ENCODE peak calls at places on chromosome 19, in four cellular contexts. One of them, this sample, is unnamed.
A peak's percentile ranks its signal among the peaks of the same experiment; 100 is the strongest.

GRCh38 chr19:10805075-10805757 is 30.8 kb downstream of the TMED1 start:
- DNase-seq in AG10803: no peak
- DNase-seq in B cell: no peak
- DNase-seq in PC-9: no peak
- DNase-seq in this sample: no peak

GRCh38 chr19:4969772-4970531 is 1.0 kb downstream of the KDM4B start:
- DNase-seq in AG10803: peak; percentile 24
- DNase-seq in B cell: peak; percentile 60
- DNase-seq in PC-9: no peak
- DNase-seq in this sample: peak; percentile 22

GRCh38 chr19:9139609-9140158 is 513 bp upstream of the ZNF317 start:
- DNase-seq in AG10803: no peak
- DNase-seq in B cell: no peak
- DNase-seq in PC-9: no peak
- DNase-seq in this sample: peak; percentile 10

GRCh38 chr19:54105796-54106195 is 3.1 kb downstream of the NDUFA3 start:
- DNase-seq in AG10803: no peak
- DNase-seq in B cell: no peak
- DNase-seq in PC-9: no peak
- DNase-seq in this sample: no peak

GRCh38 chr19:4559569-4559968 is at the start of gene SEMA6B:
- DNase-seq in AG10803: no peak
- DNase-seq in B cell: no peak
- DNase-seq in PC-9: no peak
- DNase-seq in this sample: no peak

GRCh38 chr19:53896682-53897081 is 12.4 kb upstream of the CACNG7 start:
- DNase-seq in AG10803: no peak
- DNase-seq in B cell: no peak
- DNase-seq in PC-9: no peak
- DNase-seq in this sample: no peak

GRCh38 chr19:2494084-2494446 is 18.1 kb downstream of the GADD45B start:
- DNase-seq in AG10803: peak; percentile 89
- DNase-seq in B cell: no peak
- DNase-seq in PC-9: no peak
- DNase-seq in this sample: no peak

GRCh38 chr19:33905937-33906577 is 109.4 kb downstream of the KCTD15 start:
- DNase-seq in AG10803: peak; percentile 5
- DNase-seq in B cell: peak; percentile 15
- DNase-seq in PC-9: peak; percentile 53
- DNase-seq in this sample: peak; percentile 24

GRCh38 chr19:45130888-45131615 is 29.7 kb downstream of the NKPD1 start:
- DNase-seq in AG10803: no peak
- DNase-seq in B cell: no peak
- DNase-seq in PC-9: peak; percentile 64
- DNase-seq in this sample: no peak

GRCh38 chr19:47075179-47075811 is 26.9 kb upstream of the TMEM160 start:
- DNase-seq in AG10803: peak; percentile 17
- DNase-seq in B cell: no peak
- DNase-seq in PC-9: no peak
- DNase-seq in this sample: no peak

GRCh38 chr19:42542791-42543190 is 14.5 kb upstream of the CEACAM1 start:
- DNase-seq in AG10803: no peak
- DNase-seq in B cell: no peak
- DNase-seq in PC-9: no peak
- DNase-seq in this sample: no peak

GRCh38 chr19:46925548-46925950 is 64.8 kb downstream of the ARHGAP35 start:
- DNase-seq in AG10803: no peak
- DNase-seq in B cell: no peak
- DNase-seq in PC-9: peak; percentile 50
- DNase-seq in this sample: no peak

GRCh38 chr19:3745363-3746045 is 16.0 kb downstream of the APBA3 start:
- DNase-seq in AG10803: no peak
- DNase-seq in B cell: no peak
- DNase-seq in PC-9: no peak
- DNase-seq in this sample: no peak

GRCh38 chr19:42422576-42423461 is 4.4 kb downstream of the LIPE start:
- DNase-seq in AG10803: no peak
- DNase-seq in B cell: peak; percentile 73
- DNase-seq in PC-9: no peak
- DNase-seq in this sample: peak; percentile 62

GRCh38 chr19:16660763-16661479 is at the start of gene TMEM38A:
- DNase-seq in AG10803: no peak
- DNase-seq in B cell: peak; percentile 66
- DNase-seq in PC-9: peak; percentile 80
- DNase-seq in this sample: peak; percentile 27

GRCh38 chr19:9849786-9850185 is 14.7 kb downstream of the PIN1 start:
- DNase-seq in AG10803: no peak
- DNase-seq in B cell: no peak
- DNase-seq in PC-9: no peak
- DNase-seq in this sample: no peak

GRCh38 chr19:33431986-33432385 is 58.5 kb downstream of the CEBPG start:
- DNase-seq in AG10803: no peak
- DNase-seq in B cell: no peak
- DNase-seq in PC-9: no peak
- DNase-seq in this sample: no peak

GRCh38 chr19:29817316-29817715 is 5.5 kb downstream of the CCNE1 start:
- DNase-seq in AG10803: peak; percentile 28
- DNase-seq in B cell: no peak
- DNase-seq in PC-9: no peak
- DNase-seq in this sample: no peak

GRCh38 chr19:49542446-49542845 is 14.6 kb downstream of the RCN3 start:
- DNase-seq in AG10803: no peak
- DNase-seq in B cell: no peak
- DNase-seq in PC-9: no peak
- DNase-seq in this sample: no peak

GRCh38 chr19:41564515-41565383 is 11.2 kb upstream of the CEACAM21 start:
- DNase-seq in AG10803: no peak
- DNase-seq in B cell: peak; percentile 44
- DNase-seq in PC-9: no peak
- DNase-seq in this sample: peak; percentile 17

GRCh38 chr19:35868172-35868822 is at the start of gene APLP1:
- DNase-seq in AG10803: peak; percentile 39
- DNase-seq in B cell: peak; percentile 70
- DNase-seq in PC-9: peak; percentile 69
- DNase-seq in this sample: peak; percentile 73

GRCh38 chr19:49862411-49863253 is 4.7 kb downstream of the PNKP start:
- DNase-seq in AG10803: no peak
- DNase-seq in B cell: no peak
- DNase-seq in PC-9: no peak
- DNase-seq in this sample: no peak

GRCh38 chr19:6752257-6753177 is 13.0 kb downstream of the TRIP10 start:
- DNase-seq in AG10803: no peak
- DNase-seq in B cell: no peak
- DNase-seq in PC-9: no peak
- DNase-seq in this sample: no peak

GRCh38 chr19:8569066-8569761 is 8.0 kb downstream of the MYO1F start:
- DNase-seq in AG10803: peak; percentile 97
- DNase-seq in B cell: peak; percentile 47
- DNase-seq in PC-9: peak; percentile 63
- DNase-seq in this sample: peak; percentile 88

GRCh38 chr19:12983561-12984142 is 11.6 kb upstream of the NFIX start:
- DNase-seq in AG10803: peak; percentile 72
- DNase-seq in B cell: peak; percentile 96
- DNase-seq in PC-9: peak; percentile 78
- DNase-seq in this sample: peak; percentile 85

GRCh38 chr19:44905437-44906160 is at the start of gene APOE:
- DNase-seq in AG10803: no peak
- DNase-seq in B cell: no peak
- DNase-seq in PC-9: peak; percentile 29
- DNase-seq in this sample: no peak

GRCh38 chr19:41456342-41456918 is 13.5 kb downstream of the ERICH4 start:
- DNase-seq in AG10803: peak; percentile 67
- DNase-seq in B cell: no peak
- DNase-seq in PC-9: no peak
- DNase-seq in this sample: no peak

GRCh38 chr19:44212865-44213346 is 574 bp downstream of the ZNF227 start:
- DNase-seq in AG10803: peak; percentile 13
- DNase-seq in B cell: no peak
- DNase-seq in PC-9: no peak
- DNase-seq in this sample: no peak

GRCh38 chr19:9353011-9353410 is 9.8 kb upstream of the ZNF177 start:
- DNase-seq in AG10803: no peak
- DNase-seq in B cell: no peak
- DNase-seq in PC-9: no peak
- DNase-seq in this sample: no peak

GRCh38 chr19:2288743-2289713 is 7.1 kb upstream of the PEAK3 start:
- DNase-seq in AG10803: no peak
- DNase-seq in B cell: no peak
- DNase-seq in PC-9: no peak
- DNase-seq in this sample: no peak

GRCh38 chr19:2251577-2252480 is 2.7 kb downstream of the AMH start:
- DNase-seq in AG10803: no peak
- DNase-seq in B cell: peak; percentile 53
- DNase-seq in PC-9: no peak
- DNase-seq in this sample: peak; percentile 58

GRCh38 chr19:49335071-49335783 is at the start of gene CD37:
- DNase-seq in AG10803: no peak
- DNase-seq in B cell: peak; percentile 79
- DNase-seq in PC-9: no peak
- DNase-seq in this sample: peak; percentile 77

GRCh38 chr19:53546766-53547541 is 9.0 kb downstream of the ZNF331 start:
- DNase-seq in AG10803: no peak
- DNase-seq in B cell: peak; percentile 19
- DNase-seq in PC-9: no peak
- DNase-seq in this sample: no peak

GRCh38 chr19:4582980-4583842 is 23.7 kb upstream of the SEMA6B start:
- DNase-seq in AG10803: no peak
- DNase-seq in B cell: no peak
- DNase-seq in PC-9: no peak
- DNase-seq in this sample: no peak

GRCh38 chr19:40283414-40284250 is 1.5 kb downstream of the AKT2 start:
- DNase-seq in AG10803: no peak
- DNase-seq in B cell: peak; percentile 31
- DNase-seq in PC-9: no peak
- DNase-seq in this sample: no peak

GRCh38 chr19:30449673-30450072 is 77.5 kb downstream of the ZNF536 start:
- DNase-seq in AG10803: peak; percentile 13
- DNase-seq in B cell: no peak
- DNase-seq in PC-9: no peak
- DNase-seq in this sample: no peak

GRCh38 chr19:17722655-17723240 is 3.5 kb downstream of the MAP1S start:
- DNase-seq in AG10803: no peak
- DNase-seq in B cell: no peak
- DNase-seq in PC-9: no peak
- DNase-seq in this sample: no peak
- TF ChIP-seq CTCF in AG10803: no peak
- TF ChIP-seq CTCF in B cell: no peak
- TF ChIP-seq CTCF in PC-9: no peak
- TF ChIP-seq CTCF in this sample: no peak

GRCh38 chr19:11887618-11888531 is at the start of gene ZNF69:
- DNase-seq in AG10803: peak; percentile 63
- DNase-seq in B cell: peak; percentile 66
- DNase-seq in PC-9: peak; percentile 90
- DNase-seq in this sample: peak; percentile 83
- TF ChIP-seq CTCF in AG10803: peak; percentile 8
- TF ChIP-seq CTCF in B cell: no peak
- TF ChIP-seq CTCF in PC-9: no peak
- TF ChIP-seq CTCF in this sample: peak; percentile 20

GRCh38 chr19:18060472-18060871 is 26.3 kb downstream of the IL12RB1 start:
- DNase-seq in AG10803: no peak
- DNase-seq in B cell: no peak
- DNase-seq in PC-9: no peak
- DNase-seq in this sample: no peak

GRCh38 chr19:18065173-18065495 is 21.6 kb downstream of the IL12RB1 start:
- DNase-seq in AG10803: no peak
- DNase-seq in B cell: no peak
- DNase-seq in PC-9: no peak
- DNase-seq in this sample: no peak

GRCh38 chr19:18062043-18062442 is 24.7 kb downstream of the IL12RB1 start:
- DNase-seq in AG10803: no peak
- DNase-seq in B cell: no peak
- DNase-seq in PC-9: no peak
- DNase-seq in this sample: no peak

GRCh38 chr19:18059902-18060301 is 26.8 kb downstream of the IL12RB1 start:
- DNase-seq in AG10803: no peak
- DNase-seq in B cell: no peak
- DNase-seq in PC-9: no peak
- DNase-seq in this sample: no peak

GRCh38 chr19:18063463-18063862 is 23.3 kb downstream of the IL12RB1 start:
- DNase-seq in AG10803: no peak
- DNase-seq in B cell: peak; percentile 45
- DNase-seq in PC-9: no peak
- DNase-seq in this sample: no peak
- TF ChIP-seq CTCF in AG10803: peak; percentile 12
- TF ChIP-seq CTCF in B cell: no peak
- TF ChIP-seq CTCF in PC-9: no peak
- TF ChIP-seq CTCF in this sample: no peak

DNA sequence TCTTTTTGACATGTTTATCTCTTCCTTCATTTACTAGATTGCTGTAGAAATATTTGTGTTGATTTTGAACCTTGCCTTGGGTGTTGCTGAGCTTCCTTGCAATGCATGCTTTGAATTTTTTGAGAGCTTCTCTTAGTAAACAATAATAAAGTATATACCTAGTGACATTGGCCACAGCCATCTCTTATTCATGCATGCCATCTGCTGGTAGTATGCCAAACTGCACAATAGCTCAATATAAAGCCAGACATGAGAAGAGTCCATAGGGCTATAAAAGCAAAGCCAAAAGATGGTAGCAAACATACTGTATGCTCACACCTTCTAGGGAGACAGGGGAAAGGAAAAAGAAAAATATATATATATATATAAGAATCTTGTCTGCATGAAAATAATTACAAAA is 18.9 kb upstream of the ZSCAN5A start:
- DNase-seq in AG10803: peak; percentile 65
- DNase-seq in B cell: peak; percentile 62
- DNase-seq in PC-9: peak; percentile 61
- DNase-seq in this sample: peak; percentile 61
- TF ChIP-seq CTCF in AG10803: peak; percentile 79
- TF ChIP-seq CTCF in B cell: peak; percentile 84
- TF ChIP-seq CTCF in PC-9: peak; percentile 95
- TF ChIP-seq CTCF in this sample: peak; percentile 60

DNA sequence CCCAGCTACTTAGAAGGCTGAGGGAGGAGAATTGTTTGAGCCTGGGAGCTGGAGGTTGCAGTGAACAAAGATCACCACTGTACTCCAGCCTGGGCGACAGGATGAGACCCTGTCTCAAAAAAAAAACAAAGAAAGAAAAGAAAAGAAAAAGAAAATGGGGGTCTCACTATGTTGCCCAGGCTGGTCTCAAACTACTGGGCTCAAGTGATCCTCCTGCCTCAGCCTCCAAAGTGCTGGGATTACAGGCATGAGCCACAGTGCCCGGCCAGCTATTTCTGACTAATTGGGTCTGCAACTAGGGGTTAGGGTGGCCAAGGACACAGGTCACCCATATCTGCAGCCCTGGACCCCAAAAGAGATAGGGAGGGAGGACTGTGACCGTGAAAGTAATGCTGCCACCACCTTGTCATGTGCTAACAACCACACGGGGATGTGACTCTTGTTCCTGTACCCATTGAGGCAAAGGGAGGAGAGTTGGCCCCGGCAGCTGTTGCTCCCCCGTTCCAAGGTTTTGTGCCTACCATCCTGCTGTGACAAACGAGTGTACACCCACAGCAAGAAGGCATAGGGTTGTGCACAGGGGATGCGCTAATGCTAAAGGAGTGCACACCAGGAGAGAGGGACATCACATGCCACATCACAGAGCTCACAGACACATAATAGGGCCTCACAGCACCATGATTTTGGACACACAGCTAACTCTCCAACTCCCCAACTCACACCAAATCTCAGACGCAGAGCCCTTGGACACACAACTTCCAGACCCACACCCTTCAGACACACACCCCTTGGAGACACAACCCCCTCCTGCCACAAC is 619 bp downstream of the MEF2B start:
- DNase-seq in AG10803: no peak
- DNase-seq in B cell: no peak
- DNase-seq in PC-9: no peak
- DNase-seq in this sample: no peak
- TF ChIP-seq CTCF in AG10803: no peak
- TF ChIP-seq CTCF in B cell: no peak
- TF ChIP-seq CTCF in PC-9: no peak
- TF ChIP-seq CTCF in this sample: no peak

This sample was measured in activated CD8-positive, alpha-beta T cell treated with anti-CD3 and anti-CD28 coated beads for 36 hours.